ENCODE peak calls at places on chromosomes 1 and 21, in five cellular contexts. Z is GM04504; M is stimulated activated CD4-positive, alpha-beta T cell treated with anti-CD3 and anti-CD28 coated beads, Interleukin-4, amount 100 ng/mL, for 24 hours; Y is AG08396; O is NAMALWA. L is an unnamed sample.

GRCh38 chr1:8939362-8939995 is 6.2 kb upstream of the CA6 start:
- DNase-seq in M (no peak), Z (no peak), Y (no peak), O (no peak), L (no peak)

GRCh38 chr21:34986561-34987533 is 62.3 kb downstream of the RUNX1 start:
- DNase-seq in O (peak; percentile 18), M (peak; percentile 84), Z (no peak), Y (no peak), L (peak; percentile 40)

GRCh38 chr1:24541711-24542346 is 14.1 kb upstream of the NCMAP start:
- DNase-seq in M (no peak), Z (no peak), O (no peak), Y (no peak), L (no peak)

GRCh38 chr1:26838474-26839338 is 12.2 kb downstream of the ZDHHC18 start:
- DNase-seq in M (peak; percentile 72), Y (no peak), O (peak; percentile 47), Z (no peak), L (no peak)

GRCh38 chr1:8467308-8467707 is 149.4 kb downstream of the SLC45A1 start:
- DNase-seq in O (no peak), Y (no peak), Z (no peak), M (no peak), L (no peak)

GRCh38 chr1:109397451-109398342 is at the start of gene SORT1:
- DNase-seq in Y (peak; percentile 89), O (peak; percentile 71), Z (peak; percentile 21), M (peak; percentile 47), L (peak; percentile 18)

GRCh38 chr1:181073638-181074037 is 14.9 kb upstream of the IER5 start:
- DNase-seq in O (no peak), Z (no peak), Y (no peak), M (no peak), L (peak; percentile 98)

GRCh38 chr1:91567583-91567982 is 66.9 kb downstream of the CDC7 start:
- DNase-seq in O (no peak), M (no peak), Y (no peak), Z (no peak), L (no peak)

GRCh38 chr1:178739285-178740045 is 14.4 kb downstream of the RALGPS2 start:
- DNase-seq in M (no peak), O (no peak), Z (no peak), Y (peak; percentile 19), L (no peak)

GRCh38 chr21:15121655-15122120 is 56.9 kb upstream of the NRIP1 start:
- DNase-seq in O (no peak), M (no peak), Z (no peak), Y (peak; percentile 12), L (peak; percentile 62)

GRCh38 chr1:165161130-165161529 is 195.4 kb downstream of the LMX1A start:
- DNase-seq in O (no peak), Z (no peak), Y (no peak), M (no peak), L (peak; percentile 78)

GRCh38 chr1:175002910-175003517 is 3.3 kb downstream of the CACYBP start:
- DNase-seq in M (no peak), O (no peak), Z (no peak), Y (no peak), L (no peak)

GRCh38 chr1:43435146-43436145 is 18.3 kb downstream of the HYI start:
- DNase-seq in Z (peak; percentile 50), Y (peak; percentile 87), O (no peak), M (no peak), L (no peak)

GRCh38 chr21:37423103-37423502 is 56.5 kb downstream of the DYRK1A start:
- DNase-seq in Y (no peak), M (no peak), Z (no peak), O (no peak), L (no peak)

GRCh38 chr1:150881331-150882070 is 5.1 kb upstream of the ARNT start:
- DNase-seq in Z (peak; percentile 92), O (no peak), Y (peak; percentile 55), M (no peak), L (no peak)

GRCh38 chr1:42176902-42177519 is 12.5 kb upstream of the GUCA2A start:
- DNase-seq in M (peak; percentile 23), Y (peak; percentile 54), Z (no peak), O (peak; percentile 61), L (peak; percentile 18)

GRCh38 chr1:224160171-224160682 is 22.8 kb upstream of the DEGS1 start:
- DNase-seq in Z (no peak), M (no peak), Y (no peak), O (no peak), L (no peak)

GRCh38 chr1:20546637-20547036 is 5.7 kb upstream of the FAM43B start:
- DNase-seq in O (no peak), Z (no peak), Y (no peak), M (no peak), L (no peak)

GRCh38 chr1:58922302-58923089 is 138.6 kb upstream of the JUN start:
- DNase-seq in Y (no peak), Z (no peak), O (no peak), M (peak; percentile 27), L (no peak)

GRCh38 chr1:113046569-113046968 is 26.4 kb upstream of the LRIG2 start:
- DNase-seq in Y (no peak), Z (no peak), M (no peak), O (no peak), L (no peak)

GRCh38 chr1:225770586-225771248 is 6.9 kb upstream of the SRP9 start:
- DNase-seq in Y (no peak), Z (no peak), O (no peak), M (no peak), L (peak; percentile 98)

GRCh38 chr21:32307706-32308105 is 9.1 kb downstream of the MRAP start:
- DNase-seq in Z (no peak), Y (no peak), M (no peak), O (no peak), L (no peak)

GRCh38 chr1:32764826-32765545 is 52.2 kb downstream of the YARS1 start:
- DNase-seq in Y (no peak), O (no peak), M (no peak), Z (no peak), L (no peak)

GRCh38 chr1:226870323-226871046 is at the start of gene PSEN2:
- DNase-seq in Z (peak; percentile 16), M (peak; percentile 51), O (peak; percentile 67), Y (peak; percentile 87), L (peak; percentile 63)